ENCODE peak calls at places on chromosome 2, in four cellular contexts. Z is tibial artery, D is tibial nerve, I is omental fat pad. O is an unnamed sample.

GRCh38 chr2:25072606-25073005 is 30.7 kb downstream of the EFR3B start:
- DNase-seq in Z (no peak), I (no peak), D (no peak), O (no peak)

GRCh38 chr2:54115284-54116137 is at the start of gene ACYP2:
- DNase-seq in I (peak; percentile 80), D (peak; percentile 89), Z (peak; percentile 97), O (peak; percentile 98)

GRCh38 chr2:40208478-40208877 is 243.4 kb downstream of the SLC8A1 start:
- DNase-seq in D (no peak), I (no peak), Z (no peak), O (no peak)

GRCh38 chr2:53994735-53995538 is 24.1 kb upstream of the PSME4 start:
- DNase-seq in D (no peak), I (no peak), Z (no peak), O (no peak)

GRCh38 chr2:118269408-118270051 is 181.3 kb downstream of the INSIG2 start:
- DNase-seq in Z (no peak), I (no peak), D (no peak), O (no peak)

GRCh38 chr2:19244460-19245363 is 113.7 kb downstream of the OSR1 start:
- DNase-seq in I (no peak), Z (no peak), D (no peak), O (no peak)

GRCh38 chr2:153047220-153047619 is 328.8 kb downstream of the ARL6IP6 start:
- DNase-seq in I (no peak), Z (no peak), D (no peak), O (no peak)

GRCh38 chr2:174527101-174527721 is 40.4 kb upstream of the GPR155 start:
- DNase-seq in Z (no peak), D (no peak), I (no peak), O (no peak)

GRCh38 chr2:109699646-109700045 is 85.5 kb downstream of the SOWAHC start:
- DNase-seq in Z (no peak), I (no peak), D (no peak), O (no peak)

GRCh38 chr2:133415210-133415876 is 152.9 kb downstream of the NCKAP5 start:
- DNase-seq in D (no peak), I (no peak), Z (no peak), O (no peak)

GRCh38 chr2:215436705-215437570 is 1.1 kb upstream of the FN1 start:
- DNase-seq in I (no peak), D (peak; percentile 26), Z (no peak), O (no peak)

GRCh38 chr2:28185881-28186280 is 206.8 kb upstream of the FOSL2 start:
- DNase-seq in D (no peak), I (no peak), Z (no peak), O (no peak)

GRCh38 chr2:48423376-48423775 is 106.6 kb upstream of the STON1 start:
- DNase-seq in D (no peak), Z (no peak), I (no peak), O (no peak)

GRCh38 chr2:179800776-179801175 is 60.6 kb downstream of the ZNF385B start:
- DNase-seq in D (no peak), Z (no peak), I (no peak), O (no peak)

GRCh38 chr2:56199492-56199891 is 15.7 kb downstream of the CCDC85A start:
- DNase-seq in I (no peak), D (no peak), Z (no peak), O (no peak)

GRCh38 chr2:150271952-150272351 is 215.5 kb downstream of the RND3 start:
- DNase-seq in D (no peak), Z (no peak), I (no peak), O (no peak)

GRCh38 chr2:232592687-232593407 is 40.6 kb upstream of the EFHD1 start:
- DNase-seq in D (no peak), I (no peak), Z (peak; percentile 27), O (no peak)

GRCh38 chr2:237422309-237422708 is 8.3 kb upstream of the COL6A3 start:
- DNase-seq in D (no peak), I (no peak), Z (no peak), O (no peak)

DNA sequence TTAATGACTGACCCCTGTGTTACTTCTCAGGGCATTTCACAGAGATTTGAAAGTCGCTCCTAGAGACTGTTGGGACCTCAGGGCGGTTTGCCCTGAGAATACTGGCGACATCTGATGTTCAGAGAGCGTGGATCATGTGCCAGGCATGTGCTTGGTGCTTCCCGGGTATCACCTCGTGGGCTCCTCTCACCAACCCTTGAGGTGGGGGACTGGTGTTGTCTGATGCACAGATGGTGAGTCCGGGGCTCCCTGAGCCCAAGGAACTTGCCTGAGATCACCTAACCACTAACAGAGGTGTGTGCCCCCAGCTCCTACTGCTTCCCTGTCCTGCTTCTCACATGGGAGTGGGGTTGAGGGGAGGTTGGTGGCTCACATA is 16.2 kb downstream of the ATOH8 start:
- DNase-seq in Z (peak; percentile 62), I (no peak), D (no peak), O (no peak)
- TF ChIP-seq CTCF in Z (no peak), I (no peak), D (no peak), O (no peak)

DNA sequence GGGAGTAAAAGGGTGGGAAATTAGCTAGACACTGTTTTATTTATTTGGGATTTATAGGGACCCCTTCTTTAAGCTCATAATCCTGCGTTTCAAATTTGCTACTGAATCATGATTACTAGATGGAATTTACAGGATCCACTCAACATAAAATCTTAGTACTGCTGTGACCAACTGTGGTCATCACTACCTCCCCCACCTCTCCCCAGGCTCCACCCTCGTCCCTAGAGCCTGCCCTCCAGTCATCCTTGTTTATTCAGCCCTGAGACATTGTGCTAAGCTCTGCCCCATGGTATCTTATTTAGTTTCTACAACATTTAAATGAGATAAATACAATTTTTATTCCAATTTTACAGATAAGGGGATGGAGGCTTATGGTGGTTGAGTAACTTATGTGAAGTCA is 502.2 kb downstream of the TMEM182 start:
- DNase-seq in Z (no peak), I (no peak), D (no peak), O (no peak)
- TF ChIP-seq CTCF in Z (no peak), I (no peak), D (no peak), O (no peak)

GRCh38 chr2:65722028-65722427 is 289.6 kb upstream of the SPRED2 start:
- DNase-seq in I (no peak), D (peak; percentile 13), Z (no peak), O (no peak)
- TF ChIP-seq CTCF in I (no peak), D (no peak), Z (no peak), O (no peak)

GRCh38 chr2:10814571-10815331 is 2.2 kb upstream of the PDIA6 start:
- DNase-seq in I (no peak), D (no peak), Z (no peak), O (no peak)
- TF ChIP-seq CTCF in I (no peak), D (no peak), Z (no peak), O (no peak)

GRCh38 chr2:72915076-72915906 is 2.0 kb upstream of the EMX1 start:
- DNase-seq in I (no peak), Z (peak; percentile 58), D (no peak), O (no peak)

GRCh38 chr2:72914226-72915075 is 2.9 kb upstream of the EMX1 start:
- DNase-seq in I (no peak), D (no peak), Z (peak; percentile 42), O (peak; percentile 29)

GRCh38 chr2:72917138-72917874 is at the start of gene EMX1:
- DNase-seq in I (no peak), Z (no peak), D (no peak), O (peak; percentile 61)

GRCh38 chr2:72916743-72917137 is 579 bp upstream of the EMX1 start:
- DNase-seq in D (no peak), Z (peak; percentile 60), I (no peak), O (peak; percentile 55)

DNA sequence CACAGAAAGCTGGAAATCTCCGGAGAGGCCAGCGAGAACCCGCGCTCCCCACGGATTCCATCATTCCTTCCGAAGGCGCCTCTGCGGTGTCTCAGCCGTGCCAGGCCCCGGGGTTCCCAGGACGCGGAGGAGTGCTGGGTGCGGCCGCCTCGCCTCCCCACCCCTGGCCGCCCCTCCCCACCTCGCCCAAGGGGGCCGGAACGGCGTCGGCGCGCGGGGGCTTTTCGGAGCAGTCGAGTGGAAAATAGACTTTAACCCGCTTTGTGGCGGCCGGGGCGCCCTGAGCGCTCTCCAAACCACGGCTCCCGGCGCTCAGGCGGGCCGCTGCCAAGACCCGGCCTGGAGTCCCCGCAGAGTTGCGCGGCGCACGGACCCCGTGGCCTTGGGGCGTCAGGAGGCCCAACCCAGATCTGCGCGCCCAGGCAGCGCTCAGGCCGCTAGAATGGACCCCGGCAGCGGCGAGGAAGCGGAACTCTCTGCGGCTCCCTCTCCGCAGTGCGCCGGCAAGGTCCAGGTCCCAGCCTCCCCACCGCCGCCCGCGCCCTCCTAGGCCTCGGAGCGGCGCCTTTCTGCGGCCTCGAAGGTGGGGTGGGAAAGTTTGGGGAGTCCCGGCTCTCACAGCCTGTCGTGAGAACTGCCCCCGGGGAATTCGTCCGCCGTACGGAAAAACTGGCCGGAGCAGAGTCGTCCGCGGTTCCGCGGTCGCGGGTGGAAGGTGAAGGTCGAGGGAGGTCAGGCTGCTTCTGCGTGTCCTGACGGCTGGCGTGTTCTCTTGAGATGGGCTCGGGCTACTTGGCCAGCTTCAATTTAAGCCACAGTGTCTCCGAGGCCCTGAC is 1.2 kb upstream of the EMX1 start:
- DNase-seq in D (no peak), Z (peak; percentile 60), I (no peak), O (no peak)
- TF ChIP-seq CTCF in D (no peak), Z (no peak), I (no peak), O (no peak)